ENCODE peak calls at places on chromosomes 5 and 9, in five cellular contexts. Q, L, F, Z and Y are unnamed samples.

GRCh38 chr9:6354072-6354686 is 26.0 kb downstream of the TPD52L3 start:
- DNase-seq in F (peak), Z (peak), L (peak), Q (no peak), Y (peak)

GRCh38 chr5:174723315-174723978 is 935 bp upstream of the MSX2 start:
- DNase-seq in Z (no peak), L (no peak), F (no peak), Q (no peak), Y (no peak)

GRCh38 chr5:2899311-2899710 is 147.8 kb upstream of the IRX2 start:
- DNase-seq in Q (no peak), L (no peak), F (no peak), Z (no peak), Y (no peak)

GRCh38 chr9:38141751-38142150 is 72.7 kb upstream of the SHB start:
- DNase-seq in F (no peak), Q (no peak), L (no peak), Z (no peak), Y (no peak)

GRCh38 chr9:137302176-137303030 is at the start of gene NRARP:
- DNase-seq in F (peak), L (peak), Q (peak), Z (peak), Y (peak)

GRCh38 chr5:119360905-119361605 is 5.2 kb downstream of the TNFAIP8 start:
- DNase-seq in F (no peak), Z (no peak), Q (no peak), L (no peak), Y (no peak)

GRCh38 chr9:1869843-1870242 is 145.3 kb upstream of the SMARCA2 start:
- DNase-seq in F (peak), L (peak), Z (peak), Q (peak), Y (no peak)

GRCh38 chr9:134601764-134602163 is 39.8 kb upstream of the COL5A1 start:
- DNase-seq in L (no peak), Z (no peak), F (no peak), Q (peak), Y (no peak)

GRCh38 chr9:36632892-36633291 is 60.2 kb downstream of the MELK start:
- DNase-seq in L (no peak), Q (no peak), F (no peak), Z (peak), Y (no peak)

GRCh38 chr9:126293522-126293889 is 33.1 kb upstream of the MVB12B start:
- DNase-seq in Z (no peak), Q (no peak), F (peak), L (no peak), Y (no peak)

GRCh38 chr5:68953885-68954617 is 139.8 kb upstream of the SLC30A5 start:
- DNase-seq in F (no peak), L (no peak), Z (no peak), Q (no peak), Y (no peak)

GRCh38 chr5:173329370-173330150 is 1.3 kb upstream of the STC2 start:
- DNase-seq in Z (no peak), Q (no peak), L (no peak), F (peak), Y (no peak)

GRCh38 chr5:180205936-180206335 is 3.1 kb downstream of the RASGEF1C start:
- DNase-seq in L (no peak), Q (no peak), F (no peak), Z (no peak), Y (no peak)

GRCh38 chr9:90985631-90986030 is 184.0 kb downstream of the SYK start:
- DNase-seq in Q (no peak), Z (no peak), L (no peak), F (no peak), Y (no peak)

GRCh38 chr5:1561402-1561929 is 37.7 kb upstream of the LPCAT1 start:
- DNase-seq in F (no peak), Q (no peak), Z (no peak), L (no peak), Y (no peak)

GRCh38 chr5:52580921-52581320 is 206.8 kb upstream of the ITGA1 start:
- DNase-seq in F (no peak), Z (no peak), Q (no peak), L (no peak), Y (no peak)

GRCh38 chr9:948497-948896 is 28.0 kb upstream of the DMRT3 start:
- DNase-seq in L (no peak), F (no peak), Q (no peak), Z (no peak), Y (no peak)

GRCh38 chr5:159061186-159061796 is 38.4 kb downstream of the EBF1 start:
- DNase-seq in Z (no peak), Q (no peak), F (no peak), L (no peak), Y (peak)

GRCh38 chr9:21788752-21789151 is 13.7 kb upstream of the MTAP start:
- DNase-seq in L (no peak), Z (no peak), Q (no peak), F (no peak), Y (no peak)

GRCh38 chr5:13955896-13956295 is 11.4 kb upstream of the DNAH5 start:
- DNase-seq in Q (no peak), L (no peak), Z (no peak), F (no peak), Y (no peak)

GRCh38 chr5:68932830-68933434 is 160.9 kb upstream of the SLC30A5 start:
- DNase-seq in L (peak), F (no peak), Q (peak), Z (no peak), Y (no peak)

GRCh38 chr5:161403996-161404395 is 142.5 kb downstream of the GABRB2 start:
- DNase-seq in L (no peak), Q (no peak), Z (no peak), F (no peak), Y (no peak)

GRCh38 chr5:97528941-97529340 is 345.9 kb upstream of the RIOK2 start:
- DNase-seq in L (no peak), F (no peak), Q (no peak), Z (no peak), Y (peak)

GRCh38 chr5:151570058-151570457 is 21.1 kb downstream of the FAT2 start:
- DNase-seq in F (no peak), L (no peak), Z (no peak), Q (no peak), Y (no peak)

GRCh38 chr9:127008076-127008475 is 93.5 kb downstream of the RALGPS1 start:
- DNase-seq in L (no peak), F (no peak), Z (no peak), Q (no peak), Y (no peak)

GRCh38 chr9:131744171-131744714 is 4.4 kb upstream of the RAPGEF1 start:
- DNase-seq in L (peak), Q (no peak), Z (no peak), F (no peak), Y (no peak)

GRCh38 chr9:109974143-109974917 is 194.3 kb downstream of the PALM2AKAP2 start:
- DNase-seq in Q (peak), L (peak), F (no peak), Z (no peak), Y (peak)